ENCODE peak calls at places on chromosomes 12 and 14, in six cellular contexts. A is psoas muscle, T is glutamatergic neuron, M is GDM1, S is cardiac fibroblast, W is suprapubic skin. C is an unnamed sample.

GRCh38 chr12:51891843-51892242 is 3.9 kb downstream of the ANKRD33 start:
- DNase-seq in A (no peak), T (no peak), M (no peak), S (peak), W (no peak), C (peak)

GRCh38 chr12:49276304-49277290 is 11.7 kb downstream of the TUBA1C start:
- DNase-seq in A (no peak), T (no peak), M (no peak), S (no peak), W (no peak), C (no peak)

GRCh38 chr14:60204104-60204842 is 39.1 kb upstream of the DHRS7 start:
- DNase-seq in A (no peak), T (no peak), M (no peak), S (no peak), W (no peak), C (peak)

GRCh38 chr12:42741771-42742510 is 152.4 kb upstream of the PRICKLE1 start:
- DNase-seq in A (no peak), T (no peak), M (no peak), S (peak), W (no peak), C (no peak)

GRCh38 chr12:26122681-26123481 is 2.0 kb downstream of the BHLHE41 start:
- DNase-seq in A (peak), T (peak), M (peak), S (peak), W (peak), C (no peak)

GRCh38 chr14:87810711-87811110 is 182.3 kb downstream of the GALC start:
- DNase-seq in A (no peak), T (no peak), M (no peak), S (no peak), W (no peak), C (no peak)

GRCh38 chr14:99191663-99192621 is 80.1 kb downstream of the BCL11B start:
- DNase-seq in A (no peak), T (no peak), M (no peak), S (peak), W (no peak), C (peak)

GRCh38 chr12:3456809-3457208 is 34.2 kb upstream of the PRMT8 start:
- DNase-seq in A (no peak), T (no peak), M (no peak), S (no peak), W (no peak), C (no peak)

GRCh38 chr14:72638021-72638420 is 255.9 kb downstream of the DPF3 start:
- DNase-seq in A (peak), T (no peak), M (no peak), S (peak), W (no peak), C (no peak)

GRCh38 chr12:8629486-8630033 is 16.9 kb upstream of the AICDA start:
- DNase-seq in A (no peak), T (no peak), M (no peak), S (peak), W (no peak), C (peak)

GRCh38 chr14:89365071-89365801 is 51.8 kb downstream of the FOXN3 start:
- DNase-seq in A (no peak), T (no peak), M (peak), S (peak), W (no peak), C (peak)

C was measured in MV-4-11.